ENCODE peak calls at places on chromosomes 11 and 22, in seven cellular contexts. Y, V, U, Q, K, X and I are unnamed samples.

GRCh38 chr22:46660604-46661201 is 40.5 kb downstream of the GRAMD4 start:
- DNase-seq in Y (no peak), V (no peak), U (no peak), Q (peak; percentile 41), K (no peak), X (peak; percentile 93), I (no peak)

GRCh38 chr11:103051158-103051801 is 40.7 kb downstream of the DCUN1D5 start:
- DNase-seq in Y (no peak), V (no peak), U (no peak), Q (no peak), K (no peak), X (no peak), I (no peak)

GRCh38 chr11:79363261-79363660 is 77.6 kb downstream of the TENM4 start:
- DNase-seq in Y (no peak), V (no peak), U (no peak), Q (no peak), K (no peak), X (no peak), I (no peak)

GRCh38 chr11:46554205-46555162 is 39.3 kb downstream of the AMBRA1 start:
- DNase-seq in Y (no peak), V (no peak), U (peak; percentile 80), Q (peak; percentile 99), K (no peak), X (no peak), I (peak; percentile 89)

GRCh38 chr11:17214338-17214737 is 6.6 kb upstream of the PIK3C2A start:
- DNase-seq in Y (no peak), V (no peak), U (no peak), Q (no peak), K (no peak), X (no peak), I (no peak)

GRCh38 chr11:88352139-88352538 is 14.6 kb upstream of the CTSC start:
- DNase-seq in Y (no peak), V (no peak), U (no peak), Q (no peak), K (no peak), X (no peak), I (no peak)

GRCh38 chr11:19766206-19766605 is 53.6 kb downstream of the NAV2 start:
- DNase-seq in Y (no peak), V (no peak), U (no peak), Q (no peak), K (no peak), X (no peak), I (no peak)

GRCh38 chr11:19676508-19677379 is 35.9 kb upstream of the NAV2 start:
- DNase-seq in Y (no peak), V (no peak), U (no peak), Q (no peak), K (no peak), X (no peak), I (no peak)

GRCh38 chr22:50463188-50463900 is 11.5 kb downstream of the SBF1 start:
- DNase-seq in Y (no peak), V (no peak), U (no peak), Q (no peak), K (no peak), X (no peak), I (no peak)

GRCh38 chr11:110076388-110076965 is 16.7 kb upstream of the ZC3H12C start:
- DNase-seq in Y (no peak), V (peak; percentile 26), U (no peak), Q (no peak), K (no peak), X (no peak), I (no peak)

GRCh38 chr11:128737704-128738103 is 43.8 kb downstream of the FLI1 start:
- DNase-seq in Y (no peak), V (no peak), U (no peak), Q (no peak), K (no peak), X (no peak), I (no peak)

GRCh38 chr11:2526808-2527381 is 82.1 kb downstream of the KCNQ1 start:
- DNase-seq in Y (no peak), V (peak; percentile 36), U (no peak), Q (no peak), K (peak; percentile 60), X (no peak), I (no peak)

GRCh38 chr22:20137671-20138416 is 6.2 kb downstream of the ZDHHC8 start:
- DNase-seq in Y (no peak), V (peak; percentile 73), U (no peak), Q (no peak), K (no peak), X (no peak), I (no peak)

GRCh38 chr22:20136603-20136873 is 4.9 kb downstream of the ZDHHC8 start:
- DNase-seq in Y (no peak), V (no peak), U (no peak), Q (no peak), K (no peak), X (no peak), I (no peak)

GRCh38 chr22:20135846-20136602 is 4.4 kb downstream of the ZDHHC8 start:
- DNase-seq in Y (no peak), V (no peak), U (no peak), Q (no peak), K (no peak), X (no peak), I (no peak)

GRCh38 chr22:20138417-20138738 is 6.8 kb downstream of the ZDHHC8 start:
- DNase-seq in Y (no peak), V (peak; percentile 84), U (no peak), Q (no peak), K (no peak), X (no peak), I (no peak)

GRCh38 chr22:20137113-20137512 is 5.5 kb downstream of the ZDHHC8 start:
- DNase-seq in Y (no peak), V (no peak), U (no peak), Q (no peak), K (no peak), X (no peak), I (no peak)
- H3K4me1 ChIP-seq in Y (peaks cover 9% of the 10 kb centered on the region), V (peaks cover 88% of the 10 kb centered on the region), U (peaks cover 12% of the 10 kb centered on the region), Q (peaks cover 13% of the 10 kb centered on the region), K (peaks cover 6% of the 10 kb centered on the region), X (peaks cover 59% of the 10 kb centered on the region), I (no peaks in the 10 kb centered on the region)

DNA sequence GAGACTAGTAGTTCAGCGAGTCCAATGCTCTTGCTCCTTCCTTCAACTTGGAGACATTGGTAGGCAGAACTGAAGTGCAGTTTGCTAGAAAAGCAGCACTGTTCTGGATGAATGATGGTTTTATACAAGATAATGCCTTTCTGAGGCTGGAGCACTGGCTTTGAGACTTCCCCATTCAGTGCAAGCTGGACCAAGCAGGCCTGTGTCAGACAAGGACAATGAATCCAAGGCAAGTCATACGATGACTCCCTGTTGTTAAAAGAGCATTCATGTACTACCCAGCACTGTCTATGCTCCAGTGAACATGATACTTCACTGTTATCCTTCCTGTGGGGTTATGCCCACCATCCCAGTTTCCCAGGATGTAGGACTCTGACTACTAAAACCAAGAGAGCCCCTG is 242.3 kb upstream of the RAG2 start:
- DNase-seq in Y (no peak), V (no peak), U (no peak), Q (no peak), K (no peak), X (no peak), I (no peak)
- TF ChIP-seq SIN3A in Y (no peak), V (no peak), U (no peak), Q (no peak), K (no peak), X (no peak), I (no peak)

GRCh38 chr11:12171921-12172320 is 61.5 kb downstream of the MICAL2 start:
- DNase-seq in Y (no peak), V (no peak), U (no peak), Q (no peak), K (no peak), X (no peak), I (no peak)

GRCh38 chr11:12173111-12173510 is 62.7 kb downstream of the MICAL2 start:
- DNase-seq in Y (no peak), V (no peak), U (no peak), Q (no peak), K (no peak), X (no peak), I (no peak)

GRCh38 chr11:12175694-12176241 is 65.4 kb downstream of the MICAL2 start:
- DNase-seq in Y (no peak), V (no peak), U (peak; percentile 81), Q (no peak), K (no peak), X (no peak), I (peak; percentile 64)

GRCh38 chr11:12172493-12173013 is 62.2 kb downstream of the MICAL2 start:
- DNase-seq in Y (no peak), V (peak; percentile 41), U (no peak), Q (no peak), K (no peak), X (no peak), I (no peak)

DNA sequence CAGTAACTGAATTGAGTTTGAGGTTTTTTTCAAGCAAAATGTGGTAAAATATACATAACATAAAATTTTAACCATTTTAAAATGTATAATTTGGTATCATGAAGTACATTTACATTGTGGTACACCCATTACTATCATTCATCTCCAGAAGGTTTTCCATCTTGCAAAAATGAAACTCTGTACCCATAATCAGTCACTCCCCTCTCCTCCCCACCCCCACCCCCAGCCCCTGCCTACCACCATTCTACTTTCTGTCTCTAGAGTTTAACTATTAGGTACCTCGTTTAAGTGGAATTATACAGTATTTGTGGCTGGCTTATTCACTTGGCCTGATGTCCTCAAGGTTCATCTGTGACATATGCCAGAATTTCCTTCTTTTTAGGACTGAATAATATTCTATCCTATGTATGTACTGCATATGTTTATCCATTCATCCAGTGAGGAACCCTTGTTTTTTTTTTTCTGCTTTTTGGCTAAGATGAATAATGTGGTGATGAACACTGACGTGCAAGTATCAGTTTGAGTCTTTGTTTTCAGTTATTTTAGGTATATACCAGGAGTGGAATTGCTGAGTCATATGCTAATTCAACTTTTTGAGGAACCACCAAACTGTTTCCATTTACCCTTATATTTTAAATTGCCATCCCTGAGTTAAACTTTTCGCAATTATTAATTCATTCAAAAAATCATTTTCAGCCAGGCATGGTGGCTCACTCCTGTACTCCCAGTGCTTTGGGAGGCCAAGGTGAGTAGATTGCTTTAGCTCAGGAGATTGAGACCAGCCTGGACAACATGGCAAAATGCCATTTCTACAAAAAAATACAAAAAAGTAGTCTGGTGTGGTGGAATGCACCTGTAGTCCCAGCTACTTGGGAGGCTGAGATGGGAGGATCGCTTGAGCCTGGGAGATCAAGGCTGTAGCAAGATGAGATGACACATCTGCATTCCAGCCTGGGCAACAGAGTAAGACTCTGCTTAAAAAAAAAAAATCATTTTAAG is 64.1 kb downstream of the MICAL2 start:
- DNase-seq in Y (peak; percentile 81), V (no peak), U (no peak), Q (no peak), K (no peak), X (no peak), I (no peak)
- H3K4me3 ChIP-seq in Y (no peak overlapping the region), V (no peak overlapping the region), U (no peak overlapping the region), Q (no peak overlapping the region), K (no peak overlapping the region), X (no peak overlapping the region), I (no peak overlapping the region)

GRCh38 chr11:45038923-45039322 is 88.2 kb upstream of the TP53I11 start:
- DNase-seq in Y (no peak), V (no peak), U (no peak), Q (no peak), K (no peak), X (no peak), I (no peak)

GRCh38 chr11:45035440-45035839 is 84.8 kb upstream of the TP53I11 start:
- DNase-seq in Y (no peak), V (no peak), U (no peak), Q (no peak), K (no peak), X (no peak), I (no peak)

GRCh38 chr11:45036010-45036409 is 85.3 kb upstream of the TP53I11 start:
- DNase-seq in Y (no peak), V (no peak), U (no peak), Q (no peak), K (no peak), X (no peak), I (no peak)

GRCh38 chr11:45036733-45037132 is 86.0 kb upstream of the TP53I11 start:
- DNase-seq in Y (no peak), V (no peak), U (no peak), Q (no peak), K (no peak), X (no peak), I (no peak)

GRCh38 chr11:45037425-45038005 is 86.8 kb upstream of the TP53I11 start:
- DNase-seq in Y (no peak), V (no peak), U (no peak), Q (no peak), K (no peak), X (no peak), I (no peak)
- H3K4me1 ChIP-seq in Y (peaks cover under 1% of the 10 kb centered on the region), V (no peaks in the 10 kb centered on the region), U (no peaks in the 10 kb centered on the region), Q (no peaks in the 10 kb centered on the region), K (no peaks in the 10 kb centered on the region), X (peaks cover 11% of the 10 kb centered on the region), I (no peaks in the 10 kb centered on the region)